ENCODE peak calls at places on chromosomes 13 and 19, in nine cellular contexts. M, L, B, N, S, Q, H, U and G are unnamed samples. For H3K4me1, the result is how much of the 10 kb centered on the place peaks cover.

GRCh38 chr19:34309368-34310138 is 55.2 kb downstream of the GARRE1 start:
- DNase-seq in Q (no peak), N (no peak), L (no peak), U (no peak), B (no peak), H (no peak), M (no peak), S (no peak), G (no peak)

GRCh38 chr13:32318072-32318471 is 2.8 kb downstream of the BRCA2 start:
- DNase-seq in S (no peak), N (no peak), U (no peak), Q (no peak), H (no peak), B (no peak), L (no peak), M (no peak), G (no peak)

GRCh38 chr13:113546571-113547247 is 37.8 kb upstream of the TFDP1 start:
- DNase-seq in S (no peak), L (no peak), M (no peak), Q (no peak), U (no peak), H (no peak), N (no peak), B (no peak), G (no peak)

GRCh38 chr19:9144920-9145319 is 4.7 kb downstream of the ZNF317 start:
- DNase-seq in N (no peak), M (no peak), S (no peak), U (no peak), B (no peak), Q (no peak), L (no peak), H (no peak), G (no peak)

GRCh38 chr13:98509271-98510155 is 67.4 kb downstream of the STK24 start:
- DNase-seq in U (no peak), B (no peak), S (no peak), Q (peak), M (peak), L (no peak), H (no peak), N (peak), G (no peak)

GRCh38 chr13:101977475-101977874 is 424.4 kb downstream of the FGF14 start:
- DNase-seq in B (no peak), L (no peak), M (no peak), Q (no peak), S (no peak), N (no peak), H (no peak), U (no peak), G (no peak)

GRCh38 chr19:36851898-36852297 is 1.2 kb downstream of the ZNF345 start:
- DNase-seq in M (no peak), Q (no peak), N (no peak), L (no peak), H (no peak), S (no peak), U (no peak), B (no peak), G (no peak)

GRCh38 chr19:55152017-55152416 is 3.0 kb upstream of the TNNT1 start:
- DNase-seq in B (no peak), L (no peak), S (no peak), M (no peak), H (no peak), Q (no peak), U (no peak), N (no peak), G (no peak)

GRCh38 chr19:1872807-1873523 is 9.6 kb upstream of the KLF16 start:
- DNase-seq in U (no peak), L (no peak), B (no peak), M (no peak), Q (no peak), H (no peak), N (no peak), S (no peak), G (no peak)

GRCh38 chr13:44317752-44318550 is 55.7 kb upstream of the SERP2 start:
- DNase-seq in U (no peak), Q (no peak), S (no peak), N (no peak), M (no peak), H (no peak), L (no peak), B (no peak), G (no peak)

GRCh38 chr19:17125728-17126677 is 50.4 kb downstream of the MYO9B start:
- DNase-seq in H (no peak), N (no peak), U (no peak), B (no peak), Q (no peak), S (no peak), L (peak), M (no peak), G (no peak)

GRCh38 chr19:10289167-10289835 is 451 bp upstream of the ICAM5 start:
- DNase-seq in B (peak), M (no peak), Q (no peak), N (no peak), U (peak), H (no peak), L (no peak), S (no peak), G (no peak)

GRCh38 chr13:27744861-27745260 is 47.4 kb upstream of the GSX1 start:
- DNase-seq in M (no peak), U (peak), Q (no peak), S (no peak), B (no peak), H (no peak), L (no peak), N (no peak), G (no peak)
- H3K27ac ChIP-seq in M (no peak), U (peak), Q (no peak), S (no peak), B (no peak), H (no peak), L (no peak), N (no peak), G (no peak)

GRCh38 chr19:57771417-57771816 is 1.9 kb downstream of the ZNF586 start:
- DNase-seq in L (no peak), N (no peak), B (no peak), H (no peak), U (no peak), S (no peak), M (no peak), Q (no peak), G (no peak)
- H3K4me1 ChIP-seq in L (under half), N (under half), B (under half), H (under half), U (under half), S (under half), M (under half), Q (under half), G (under half)

GRCh38 chr13:81393686-81394085 is 1052.8 kb upstream of the SPRY2 start:
- DNase-seq in B (no peak), N (no peak), H (no peak), M (no peak), Q (no peak), U (no peak), L (no peak), S (no peak), G (no peak)
- TF ChIP-seq CTCF in B (no peak), N (no peak), H (no peak), M (no peak), Q (no peak), U (no peak), L (no peak), S (no peak), G (no peak)

GRCh38 chr19:32220951-32221350 is 124.5 kb upstream of the ZNF507 start:
- DNase-seq in B (no peak), S (no peak), Q (no peak), H (no peak), L (no peak), N (no peak), M (no peak), U (no peak), G (no peak)

GRCh38 chr19:32222594-32222993 is 122.8 kb upstream of the ZNF507 start:
- DNase-seq in S (no peak), H (no peak), L (no peak), Q (no peak), U (no peak), N (no peak), M (no peak), B (no peak), G (no peak)

GRCh38 chr19:32223595-32224370 is 121.6 kb upstream of the ZNF507 start:
- DNase-seq in L (no peak), N (no peak), S (no peak), B (peak), M (no peak), Q (no peak), U (no peak), H (no peak), G (no peak)

GRCh38 chr19:32224371-32225244 is 120.8 kb upstream of the ZNF507 start:
- DNase-seq in M (peak), L (no peak), S (peak), H (no peak), N (peak), U (peak), B (peak), Q (no peak), G (no peak)

DNA sequence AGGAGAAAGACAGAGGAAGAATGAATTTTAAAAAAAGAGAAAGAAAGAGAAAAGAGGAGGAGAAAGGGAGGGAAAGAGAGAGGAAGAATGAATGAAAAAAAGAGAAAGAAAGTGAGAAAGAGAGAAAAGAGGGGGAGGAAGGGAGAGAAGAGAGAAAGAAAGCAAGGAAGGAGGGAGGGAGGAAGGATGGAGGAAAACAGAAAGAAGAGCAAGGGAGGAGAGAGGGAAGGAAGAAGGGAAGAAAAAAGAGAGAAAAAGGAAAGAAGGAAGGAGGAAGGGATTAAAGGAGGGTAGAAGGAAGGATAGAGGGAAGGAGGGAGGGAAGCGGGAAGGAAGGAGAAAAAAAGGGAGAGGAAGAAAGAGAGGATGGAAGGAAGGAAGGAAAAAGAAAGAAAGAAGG is 122.3 kb upstream of the ZNF507 start:
- DNase-seq in N (no peak), S (no peak), Q (no peak), L (no peak), M (no peak), U (no peak), H (no peak), B (no peak), G (no peak)
- H3K27ac ChIP-seq in N (no peak), S (no peak), Q (no peak), L (no peak), M (no peak), U (no peak), H (no peak), B (no peak), G (no peak)

DNA sequence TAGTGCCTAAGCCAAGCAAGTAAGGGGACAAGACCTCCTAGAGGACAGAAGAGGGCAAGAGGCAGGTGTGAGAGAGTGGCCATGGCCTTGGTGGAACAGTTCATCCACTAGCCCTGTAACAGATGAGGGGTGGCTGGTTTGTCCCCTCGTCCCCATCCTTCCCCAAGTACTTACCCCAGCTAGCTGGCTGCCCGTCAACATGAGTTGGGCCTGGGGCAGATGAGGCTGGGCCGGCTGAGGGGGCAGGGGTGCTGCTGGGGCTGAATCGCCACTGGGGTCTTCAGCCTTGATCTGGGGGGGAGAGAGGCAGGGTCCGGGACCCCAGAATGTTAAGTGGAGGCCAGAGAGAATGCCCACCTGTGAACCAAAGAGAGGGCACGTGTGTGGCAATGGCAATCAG is 15.2 kb downstream of the POU2F2 start:
- DNase-seq in L (no peak), B (no peak), Q (no peak), H (no peak), N (no peak), S (no peak), M (no peak), U (no peak), G (no peak)
- H3K4me1 ChIP-seq in L (under half), B (under half), Q (under half), H (under half), N (under half), S (under half), M (under half), U (under half), G (under half)